ENCODE peak calls at places on chromosomes 7 and 10, in four cellular contexts. One of them, this sample, is unnamed.
A peak's percentile ranks its signal among the peaks of the same experiment; 100 is the strongest.

GRCh38 chr10:21078410-21079329 is 181.6 kb upstream of the NEBL start:
- DNase-seq in HCT116: peak; percentile 58
- DNase-seq in H1: peak; percentile 44
- DNase-seq in tibial artery: peak; percentile 47
- DNase-seq in this sample: no peak

GRCh38 chr10:33556103-33556502 is 221.6 kb upstream of the NRP1 start:
- DNase-seq in HCT116: no peak
- DNase-seq in H1: no peak
- DNase-seq in tibial artery: no peak
- DNase-seq in this sample: no peak

GRCh38 chr10:33010132-33011037 is 52.4 kb upstream of the ITGB1 start:
- DNase-seq in HCT116: peak; percentile 77
- DNase-seq in H1: peak; percentile 10
- DNase-seq in tibial artery: no peak
- DNase-seq in this sample: no peak

GRCh38 chr7:150940446-150941102 is 37.5 kb downstream of the KCNH2 start:
- DNase-seq in HCT116: no peak
- DNase-seq in H1: no peak
- DNase-seq in tibial artery: peak; percentile 1
- DNase-seq in this sample: no peak

GRCh38 chr10:42419789-42420188 is 218.6 kb downstream of the ZNF33B start:
- DNase-seq in HCT116: no peak
- DNase-seq in H1: no peak
- DNase-seq in tibial artery: no peak
- DNase-seq in this sample: no peak

GRCh38 chr7:80359029-80359428 is 152.8 kb downstream of the GNAT3 start:
- DNase-seq in HCT116: no peak
- DNase-seq in H1: no peak
- DNase-seq in tibial artery: no peak
- DNase-seq in this sample: no peak

GRCh38 chr10:90751107-90751997 is 106.5 kb downstream of the HTR7 start:
- DNase-seq in HCT116: peak; percentile 45
- DNase-seq in H1: no peak
- DNase-seq in tibial artery: peak; percentile 38
- DNase-seq in this sample: no peak

GRCh38 chr10:14485986-14486385 is 155.3 kb upstream of the FRMD4A start:
- DNase-seq in HCT116: no peak
- DNase-seq in H1: no peak
- DNase-seq in tibial artery: no peak
- DNase-seq in this sample: no peak

GRCh38 chr10:28677889-28678686 is 767 bp downstream of the BAMBI start:
- DNase-seq in HCT116: no peak
- DNase-seq in H1: no peak
- DNase-seq in tibial artery: peak; percentile 23
- DNase-seq in this sample: peak; percentile 80

GRCh38 chr10:122279725-122280141 is 8.6 kb downstream of the BTBD16 start:
- DNase-seq in HCT116: peak; percentile 70
- DNase-seq in H1: no peak
- DNase-seq in tibial artery: no peak
- DNase-seq in this sample: peak; percentile 67

GRCh38 chr7:95609277-95609971 is 13.1 kb upstream of the PDK4 start:
- DNase-seq in HCT116: no peak
- DNase-seq in H1: no peak
- DNase-seq in tibial artery: peak; percentile 56
- DNase-seq in this sample: no peak

GRCh38 chr7:3191545-3191944 is 109.5 kb upstream of the SDK1 start:
- DNase-seq in HCT116: no peak
- DNase-seq in H1: no peak
- DNase-seq in tibial artery: no peak
- DNase-seq in this sample: no peak

GRCh38 chr7:36972140-36972518 is 247.8 kb upstream of the AOAH start:
- DNase-seq in HCT116: no peak
- DNase-seq in H1: no peak
- DNase-seq in tibial artery: no peak
- DNase-seq in this sample: no peak

GRCh38 chr7:156178857-156179256 is 366.6 kb upstream of the SHH start:
- DNase-seq in HCT116: no peak
- DNase-seq in H1: no peak
- DNase-seq in tibial artery: no peak
- DNase-seq in this sample: peak; percentile 29

GRCh38 chr7:98186452-98187137 is 24.6 kb upstream of the BHLHA15 start:
- DNase-seq in HCT116: no peak
- DNase-seq in H1: no peak
- DNase-seq in tibial artery: no peak
- DNase-seq in this sample: no peak

GRCh38 chr10:114413398-114413797 is 9.1 kb upstream of the AFAP1L2 start:
- DNase-seq in HCT116: peak; percentile 36
- DNase-seq in H1: no peak
- DNase-seq in tibial artery: no peak
- DNase-seq in this sample: no peak

GRCh38 chr10:103244663-103245271 is 920 bp upstream of the RPEL1 start:
- DNase-seq in HCT116: peak; percentile 82
- DNase-seq in H1: peak; percentile 61
- DNase-seq in tibial artery: peak; percentile 81
- DNase-seq in this sample: peak; percentile 80

GRCh38 chr7:37964196-37964595 is 43.8 kb downstream of the EPDR1 start:
- DNase-seq in HCT116: no peak
- DNase-seq in H1: no peak
- DNase-seq in tibial artery: no peak
- DNase-seq in this sample: no peak

GRCh38 chr7:1999278-1999984 is 233.3 kb downstream of the MAD1L1 start:
- DNase-seq in HCT116: no peak
- DNase-seq in H1: no peak
- DNase-seq in tibial artery: no peak
- DNase-seq in this sample: no peak

GRCh38 chr10:81081887-81082620 is 544.4 kb downstream of the SH2D4B start:
- DNase-seq in HCT116: no peak
- DNase-seq in H1: no peak
- DNase-seq in tibial artery: no peak
- DNase-seq in this sample: no peak

GRCh38 chr7:127389321-127389720 is 3.2 kb downstream of the ZNF800 start:
- DNase-seq in HCT116: no peak
- DNase-seq in H1: no peak
- DNase-seq in tibial artery: no peak
- DNase-seq in this sample: no peak
- H3K4me3 ChIP-seq in HCT116: no peak overlapping the region
- H3K4me3 ChIP-seq in H1: no peak overlapping the region
- H3K4me3 ChIP-seq in tibial artery: no peak overlapping the region
- H3K4me3 ChIP-seq in this sample: no peak overlapping the region

GRCh38 chr10:69317175-69318086 is 39.1 kb downstream of the HK1 start:
- DNase-seq in HCT116: no peak
- DNase-seq in H1: no peak
- DNase-seq in tibial artery: no peak
- DNase-seq in this sample: no peak

GRCh38 chr10:69315610-69316312 is 37.5 kb downstream of the HK1 start:
- DNase-seq in HCT116: no peak
- DNase-seq in H1: no peak
- DNase-seq in tibial artery: no peak
- DNase-seq in this sample: no peak

GRCh38 chr10:69316313-69317059 is 38.2 kb downstream of the HK1 start:
- DNase-seq in HCT116: no peak
- DNase-seq in H1: no peak
- DNase-seq in tibial artery: peak; percentile 77
- DNase-seq in this sample: no peak

GRCh38 chr10:69312537-69312936 is 34.2 kb downstream of the HK1 start:
- DNase-seq in HCT116: no peak
- DNase-seq in H1: no peak
- DNase-seq in tibial artery: no peak
- DNase-seq in this sample: no peak

GRCh38 chr10:69315100-69315542 is 36.8 kb downstream of the HK1 start:
- DNase-seq in HCT116: no peak
- DNase-seq in H1: no peak
- DNase-seq in tibial artery: no peak
- DNase-seq in this sample: no peak
- TF ChIP-seq CTCF in HCT116: no peak
- TF ChIP-seq CTCF in H1: no peak
- TF ChIP-seq CTCF in tibial artery: no peak
- TF ChIP-seq CTCF in this sample: no peak

GRCh38 chr7:79240413-79240812 is 213.1 kb downstream of the MAGI2 start:
- DNase-seq in HCT116: no peak
- DNase-seq in H1: no peak
- DNase-seq in tibial artery: no peak
- DNase-seq in this sample: no peak

GRCh38 chr7:79241288-79242055 is 212.0 kb downstream of the MAGI2 start:
- DNase-seq in HCT116: no peak
- DNase-seq in H1: no peak
- DNase-seq in tibial artery: no peak
- DNase-seq in this sample: no peak

DNA sequence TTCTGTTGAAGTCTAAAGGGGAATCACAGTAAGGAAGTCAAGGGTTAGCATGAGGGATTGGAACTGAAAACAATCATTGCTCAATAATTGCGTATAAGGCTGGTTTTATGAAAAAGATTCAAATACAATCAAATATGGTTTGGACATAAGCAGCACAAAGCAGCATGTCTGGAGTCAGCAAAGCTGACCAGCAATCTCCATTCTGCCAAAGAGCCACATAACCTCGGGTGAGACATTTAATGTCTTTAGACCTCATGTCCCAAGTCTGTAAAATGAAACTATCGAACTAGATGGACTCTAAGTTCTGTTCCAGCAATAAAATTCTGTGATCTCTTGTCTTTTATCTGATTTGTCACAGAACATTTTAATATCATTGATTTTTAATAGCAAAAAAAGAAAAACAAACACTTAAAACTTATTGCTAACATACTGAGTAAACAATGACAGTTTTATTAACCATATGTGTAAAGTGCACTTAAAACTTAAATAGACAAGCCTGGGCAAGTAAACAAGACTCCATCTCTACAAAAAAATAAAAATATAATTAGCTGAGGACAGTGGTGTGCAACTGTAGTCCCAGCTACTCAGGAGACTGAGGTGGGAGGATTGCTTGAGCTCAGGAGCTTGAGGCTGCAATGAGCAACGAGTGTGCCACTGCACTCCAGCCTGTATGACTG is 217.0 kb downstream of the MAGI2 start:
- DNase-seq in HCT116: no peak
- DNase-seq in H1: no peak
- DNase-seq in tibial artery: no peak
- DNase-seq in this sample: no peak
- H3K4me3 ChIP-seq in HCT116: no peak overlapping the region
- H3K4me3 ChIP-seq in H1: no peak overlapping the region
- H3K4me3 ChIP-seq in tibial artery: no peak overlapping the region
- H3K4me3 ChIP-seq in this sample: no peak overlapping the region

GRCh38 chr7:23076774-23077173 is 28.8 kb upstream of the KLHL7 start:
- DNase-seq in HCT116: no peak
- DNase-seq in H1: no peak
- DNase-seq in tibial artery: no peak
- DNase-seq in this sample: no peak

GRCh38 chr7:23072043-23072442 is 33.5 kb upstream of the KLHL7 start:
- DNase-seq in HCT116: no peak
- DNase-seq in H1: no peak
- DNase-seq in tibial artery: no peak
- DNase-seq in this sample: no peak

GRCh38 chr7:23075571-23075970 is 30.0 kb upstream of the KLHL7 start:
- DNase-seq in HCT116: no peak
- DNase-seq in H1: no peak
- DNase-seq in tibial artery: no peak
- DNase-seq in this sample: no peak

GRCh38 chr7:23074443-23075244 is 30.9 kb upstream of the KLHL7 start:
- DNase-seq in HCT116: no peak
- DNase-seq in H1: no peak
- DNase-seq in tibial artery: no peak
- DNase-seq in this sample: no peak

GRCh38 chr7:23072916-23073315 is 32.7 kb upstream of the KLHL7 start:
- DNase-seq in HCT116: no peak
- DNase-seq in H1: no peak
- DNase-seq in tibial artery: no peak
- DNase-seq in this sample: no peak
- TF ChIP-seq CTCF in HCT116: peak; percentile 18
- TF ChIP-seq CTCF in H1: no peak
- TF ChIP-seq CTCF in tibial artery: no peak
- TF ChIP-seq CTCF in this sample: no peak

GRCh38 chr10:11682896-11683295 is 59.3 kb upstream of the ECHDC3 start:
- DNase-seq in HCT116: no peak
- DNase-seq in H1: no peak
- DNase-seq in tibial artery: no peak
- DNase-seq in this sample: no peak
- H3K4me3 ChIP-seq in HCT116: no peak overlapping the region
- H3K4me3 ChIP-seq in H1: no peak overlapping the region
- H3K4me3 ChIP-seq in tibial artery: no peak overlapping the region
- H3K4me3 ChIP-seq in this sample: no peak overlapping the region

DNA sequence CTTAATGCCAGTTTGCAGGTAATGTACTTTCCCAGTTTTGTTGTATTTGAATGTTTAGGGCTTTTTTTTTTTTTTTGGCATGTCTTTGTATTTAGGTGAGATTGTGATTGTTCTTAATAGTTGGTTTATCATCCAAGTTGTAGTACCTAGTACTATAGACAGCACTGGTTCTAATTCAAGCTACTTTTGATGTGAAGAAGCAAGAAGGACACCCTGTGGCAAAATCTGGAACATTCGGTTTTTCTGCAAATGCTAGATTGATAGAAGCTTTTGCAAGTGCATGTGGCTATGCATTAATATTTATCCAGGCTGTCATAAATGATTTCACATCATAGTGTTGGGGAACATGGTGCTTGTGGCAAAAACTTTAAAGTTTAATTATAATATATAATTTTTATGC is 248.9 kb downstream of the FOXP2 start:
- DNase-seq in HCT116: peak; percentile 46
- DNase-seq in H1: no peak
- DNase-seq in tibial artery: no peak
- DNase-seq in this sample: no peak
- TF ChIP-seq CTCF in HCT116: peak; percentile 26
- TF ChIP-seq CTCF in H1: no peak
- TF ChIP-seq CTCF in tibial artery: peak; percentile 7
- TF ChIP-seq CTCF in this sample: no peak

GRCh38 chr7:50317697-50318640 is 13.5 kb downstream of the IKZF1 start:
- DNase-seq in HCT116: no peak
- DNase-seq in H1: no peak
- DNase-seq in tibial artery: no peak
- DNase-seq in this sample: no peak
- H3K4me3 ChIP-seq in HCT116: no peak overlapping the region
- H3K4me3 ChIP-seq in H1: no peak overlapping the region
- H3K4me3 ChIP-seq in tibial artery: no peak overlapping the region
- H3K4me3 ChIP-seq in this sample: no peak overlapping the region

GRCh38 chr10:61951144-61951483 is 49.6 kb downstream of the ARID5B start:
- DNase-seq in HCT116: no peak
- DNase-seq in H1: no peak
- DNase-seq in tibial artery: no peak
- DNase-seq in this sample: no peak
- TF ChIP-seq CTCF in HCT116: no peak
- TF ChIP-seq CTCF in H1: no peak
- TF ChIP-seq CTCF in tibial artery: no peak
- TF ChIP-seq CTCF in this sample: no peak

GRCh38 chr7:48114115-48114514 is 25.1 kb downstream of the UPP1 start:
- DNase-seq in HCT116: no peak
- DNase-seq in H1: no peak
- DNase-seq in tibial artery: no peak
- DNase-seq in this sample: no peak
- H3K4me3 ChIP-seq in HCT116: no peak overlapping the region
- H3K4me3 ChIP-seq in H1: no peak overlapping the region
- H3K4me3 ChIP-seq in tibial artery: no peak overlapping the region
- H3K4me3 ChIP-seq in this sample: no peak overlapping the region